ENCODE peak calls at places on chromosomes 5 and 9, in seven cellular contexts. K is OCI-M1; B is activated CD4-positive, alpha-beta T cell treated with anti-CD3 and anti-CD28 coated beads, Interleukin-2, amount 10 ng/mL, durations not matched to agents 7 days and 5 days; P is iPS-NIHi11; I is pancreas; G is HTR-8/SVneo; X is neuronal stem cell. V is an unnamed sample.

GRCh38 chr9:5509573-5509972 is 758 bp upstream of the PDCD1LG2 start:
- DNase-seq in K (no peak), B (no peak), P (no peak), I (no peak), G (peak), X (no peak), V (no peak)

GRCh38 chr9:129617167-129617566 is 3.7 kb downstream of the C9orf50 start:
- DNase-seq in K (peak), B (no peak), P (peak), I (no peak), G (peak), X (no peak), V (peak)

GRCh38 chr5:1471997-1472963 is 27.0 kb upstream of the SLC6A3 start:
- DNase-seq in K (no peak), B (no peak), P (no peak), I (no peak), G (no peak), X (no peak), V (no peak)

GRCh38 chr9:121676916-121677315 is 25.5 kb downstream of the DAB2IP start:
- DNase-seq in K (no peak), B (no peak), P (no peak), I (no peak), G (no peak), X (no peak), V (no peak)

GRCh38 chr5:14397717-14398116 is 183.9 kb upstream of the OTULINL start:
- DNase-seq in K (no peak), B (no peak), P (no peak), I (no peak), G (no peak), X (no peak), V (no peak)

GRCh38 chr9:70046274-70047070 is 2.8 kb downstream of the MAMDC2 start:
- DNase-seq in K (no peak), B (no peak), P (no peak), I (no peak), G (peak), X (no peak), V (peak)

GRCh38 chr5:131536211-131536826 is 98.7 kb downstream of the RAPGEF6 start:
- DNase-seq in K (peak), B (peak), P (no peak), I (no peak), G (no peak), X (no peak), V (no peak)

GRCh38 chr5:14745188-14745563 is 80.7 kb downstream of the OTULIN start:
- DNase-seq in K (no peak), B (no peak), P (no peak), I (no peak), G (no peak), X (no peak), V (no peak)

GRCh38 chr5:68288756-68289134 is 73.2 kb downstream of the PIK3R1 start:
- DNase-seq in K (no peak), B (no peak), P (peak), I (peak), G (no peak), X (no peak), V (peak)

GRCh38 chr5:158878227-158878626 is 221.5 kb downstream of the EBF1 start:
- DNase-seq in K (no peak), B (no peak), P (no peak), I (no peak), G (no peak), X (no peak), V (no peak)

GRCh38 chr5:43432486-43433365 is 20.5 kb upstream of the CCL28 start:
- DNase-seq in K (peak), B (no peak), P (peak), I (peak), G (peak), X (no peak), V (peak)

GRCh38 chr5:143355710-143356109 is 47.8 kb downstream of the NR3C1 start:
- DNase-seq in K (peak), B (peak), P (peak), I (no peak), G (peak), X (no peak), V (no peak)

GRCh38 chr5:12672141-12672540 is 767.9 kb upstream of the CTNND2 start:
- DNase-seq in K (peak), B (no peak), P (no peak), I (no peak), G (no peak), X (no peak), V (peak)

V was measured in islet precursor cell.